ENCODE peak calls at places on chromosome 16, in six cellular contexts. One of them, this sample, is unnamed.

GRCh38 chr16:27781981-27782880 is 232.3 kb downstream of the KATNIP start:
- DNase-seq in endothelial cell of umbilical vein: no peak
- DNase-seq in CD8-positive, alpha-beta T cell: no peak
- DNase-seq in AG04450: no peak
- DNase-seq in stomach: no peak
- DNase-seq in Panc1: no peak
- DNase-seq in this sample: no peak

GRCh38 chr16:13143551-13143950 is 242.2 kb downstream of the SHISA9 start:
- DNase-seq in endothelial cell of umbilical vein: no peak
- DNase-seq in CD8-positive, alpha-beta T cell: no peak
- DNase-seq in AG04450: no peak
- DNase-seq in stomach: no peak
- DNase-seq in Panc1: no peak
- DNase-seq in this sample: no peak

GRCh38 chr16:56815721-56816120 is 49.3 kb upstream of the SLC12A3 start:
- DNase-seq in endothelial cell of umbilical vein: no peak
- DNase-seq in CD8-positive, alpha-beta T cell: no peak
- DNase-seq in AG04450: no peak
- DNase-seq in stomach: no peak
- DNase-seq in Panc1: no peak
- DNase-seq in this sample: no peak

GRCh38 chr16:50196736-50197135 is 43.6 kb downstream of the TENT4B start:
- DNase-seq in endothelial cell of umbilical vein: no peak
- DNase-seq in CD8-positive, alpha-beta T cell: peak; percentile 20
- DNase-seq in AG04450: no peak
- DNase-seq in stomach: no peak
- DNase-seq in Panc1: no peak
- DNase-seq in this sample: no peak

GRCh38 chr16:9665851-9666271 is 516.4 kb downstream of the GRIN2A start:
- DNase-seq in endothelial cell of umbilical vein: no peak
- DNase-seq in CD8-positive, alpha-beta T cell: no peak
- DNase-seq in AG04450: no peak
- DNase-seq in stomach: no peak
- DNase-seq in Panc1: no peak
- DNase-seq in this sample: no peak

GRCh38 chr16:53341787-53342186 is 92.5 kb upstream of the RBL2 start:
- DNase-seq in endothelial cell of umbilical vein: no peak
- DNase-seq in CD8-positive, alpha-beta T cell: no peak
- DNase-seq in AG04450: no peak
- DNase-seq in stomach: no peak
- DNase-seq in Panc1: no peak
- DNase-seq in this sample: no peak

GRCh38 chr16:52545544-52546262 is 1.2 kb downstream of the TOX3 start:
- DNase-seq in endothelial cell of umbilical vein: no peak
- DNase-seq in CD8-positive, alpha-beta T cell: no peak
- DNase-seq in AG04450: no peak
- DNase-seq in stomach: no peak
- DNase-seq in Panc1: no peak
- DNase-seq in this sample: no peak

GRCh38 chr16:14011006-14011405 is 60.1 kb upstream of the MRTFB start:
- DNase-seq in endothelial cell of umbilical vein: no peak
- DNase-seq in CD8-positive, alpha-beta T cell: no peak
- DNase-seq in AG04450: no peak
- DNase-seq in stomach: no peak
- DNase-seq in Panc1: no peak
- DNase-seq in this sample: no peak

GRCh38 chr16:65905326-65905725 is 461.2 kb upstream of the CDH5 start:
- DNase-seq in endothelial cell of umbilical vein: no peak
- DNase-seq in CD8-positive, alpha-beta T cell: no peak
- DNase-seq in AG04450: no peak
- DNase-seq in stomach: no peak
- DNase-seq in Panc1: no peak
- DNase-seq in this sample: no peak

GRCh38 chr16:86511317-86512161 is 1.2 kb downstream of the FOXF1 start:
- DNase-seq in endothelial cell of umbilical vein: no peak
- DNase-seq in CD8-positive, alpha-beta T cell: no peak
- DNase-seq in AG04450: no peak
- DNase-seq in stomach: no peak
- DNase-seq in Panc1: no peak
- DNase-seq in this sample: no peak

GRCh38 chr16:22945361-22945760 is 131.4 kb downstream of the HS3ST2 start:
- DNase-seq in endothelial cell of umbilical vein: no peak
- DNase-seq in CD8-positive, alpha-beta T cell: no peak
- DNase-seq in AG04450: no peak
- DNase-seq in stomach: no peak
- DNase-seq in Panc1: no peak
- DNase-seq in this sample: no peak

GRCh38 chr16:14399397-14400284 is 230.4 kb downstream of the PARN start:
- DNase-seq in endothelial cell of umbilical vein: peak; percentile 34
- DNase-seq in CD8-positive, alpha-beta T cell: no peak
- DNase-seq in AG04450: no peak
- DNase-seq in stomach: no peak
- DNase-seq in Panc1: peak; percentile 68
- DNase-seq in this sample: no peak

GRCh38 chr16:66605177-66605999 is 884 bp downstream of the CMTM3 start:
- DNase-seq in endothelial cell of umbilical vein: peak; percentile 48
- DNase-seq in CD8-positive, alpha-beta T cell: peak; percentile 26
- DNase-seq in AG04450: no peak
- DNase-seq in stomach: peak; percentile 40
- DNase-seq in Panc1: no peak
- DNase-seq in this sample: no peak

GRCh38 chr16:8182761-8183160 is 407.6 kb downstream of the TMEM114 start:
- DNase-seq in endothelial cell of umbilical vein: no peak
- DNase-seq in CD8-positive, alpha-beta T cell: no peak
- DNase-seq in AG04450: no peak
- DNase-seq in stomach: no peak
- DNase-seq in Panc1: no peak
- DNase-seq in this sample: no peak

GRCh38 chr16:88638323-88639230 is at the start of gene IL17C:
- DNase-seq in endothelial cell of umbilical vein: no peak
- DNase-seq in CD8-positive, alpha-beta T cell: no peak
- DNase-seq in AG04450: no peak
- DNase-seq in stomach: peak; percentile 83
- DNase-seq in Panc1: no peak
- DNase-seq in this sample: no peak

GRCh38 chr16:8762254-8762653 is 35.2 kb downstream of the TMEM186 start:
- DNase-seq in endothelial cell of umbilical vein: no peak
- DNase-seq in CD8-positive, alpha-beta T cell: no peak
- DNase-seq in AG04450: no peak
- DNase-seq in stomach: no peak
- DNase-seq in Panc1: no peak
- DNase-seq in this sample: no peak

GRCh38 chr16:3058173-3059030 is 7.0 kb upstream of the IL32 start:
- DNase-seq in endothelial cell of umbilical vein: no peak
- DNase-seq in CD8-positive, alpha-beta T cell: peak; percentile 55
- DNase-seq in AG04450: no peak
- DNase-seq in stomach: peak; percentile 63
- DNase-seq in Panc1: no peak
- DNase-seq in this sample: no peak

GRCh38 chr16:30946671-30947532 is 2.0 kb upstream of the ORAI3 start:
- DNase-seq in endothelial cell of umbilical vein: no peak
- DNase-seq in CD8-positive, alpha-beta T cell: no peak
- DNase-seq in AG04450: no peak
- DNase-seq in stomach: no peak
- DNase-seq in Panc1: no peak
- DNase-seq in this sample: no peak

GRCh38 chr16:13621639-13622038 is 298.3 kb upstream of the ERCC4 start:
- DNase-seq in endothelial cell of umbilical vein: no peak
- DNase-seq in CD8-positive, alpha-beta T cell: no peak
- DNase-seq in AG04450: no peak
- DNase-seq in stomach: no peak
- DNase-seq in Panc1: no peak
- DNase-seq in this sample: no peak

GRCh38 chr16:67946128-67946569 is 2.2 kb upstream of the LCAT start:
- DNase-seq in endothelial cell of umbilical vein: no peak
- DNase-seq in CD8-positive, alpha-beta T cell: no peak
- DNase-seq in AG04450: no peak
- DNase-seq in stomach: no peak
- DNase-seq in Panc1: no peak
- DNase-seq in this sample: no peak

GRCh38 chr16:67268136-67268579 is 11.2 kb upstream of the PLEKHG4 start:
- DNase-seq in endothelial cell of umbilical vein: peak; percentile 87
- DNase-seq in CD8-positive, alpha-beta T cell: no peak
- DNase-seq in AG04450: peak; percentile 42
- DNase-seq in stomach: peak; percentile 63
- DNase-seq in Panc1: no peak
- DNase-seq in this sample: no peak

GRCh38 chr16:67736858-67737257 is 17.7 kb upstream of the GFOD2 start:
- DNase-seq in endothelial cell of umbilical vein: no peak
- DNase-seq in CD8-positive, alpha-beta T cell: no peak
- DNase-seq in AG04450: no peak
- DNase-seq in stomach: peak; percentile 32
- DNase-seq in Panc1: no peak
- DNase-seq in this sample: no peak

GRCh38 chr16:58647107-58647506 is 17.5 kb upstream of the CNOT1 start:
- DNase-seq in endothelial cell of umbilical vein: no peak
- DNase-seq in CD8-positive, alpha-beta T cell: no peak
- DNase-seq in AG04450: no peak
- DNase-seq in stomach: no peak
- DNase-seq in Panc1: no peak
- DNase-seq in this sample: no peak

GRCh38 chr16:29757950-29758466 is 12.2 kb upstream of the C16orf54 start:
- DNase-seq in endothelial cell of umbilical vein: no peak
- DNase-seq in CD8-positive, alpha-beta T cell: no peak
- DNase-seq in AG04450: peak; percentile 47
- DNase-seq in stomach: no peak
- DNase-seq in Panc1: no peak
- DNase-seq in this sample: peak; percentile 59

GRCh38 chr16:23131841-23132576 is 17.2 kb downstream of the USP31 start:
- DNase-seq in endothelial cell of umbilical vein: peak; percentile 96
- DNase-seq in CD8-positive, alpha-beta T cell: no peak
- DNase-seq in AG04450: no peak
- DNase-seq in stomach: no peak
- DNase-seq in Panc1: no peak
- DNase-seq in this sample: no peak

GRCh38 chr16:50771366-50771765 is 29.5 kb downstream of the CYLD start:
- DNase-seq in endothelial cell of umbilical vein: no peak
- DNase-seq in CD8-positive, alpha-beta T cell: no peak
- DNase-seq in AG04450: peak; percentile 21
- DNase-seq in stomach: no peak
- DNase-seq in Panc1: no peak
- DNase-seq in this sample: peak; percentile 16

GRCh38 chr16:86252596-86252995 is 257.7 kb upstream of the FOXF1 start:
- DNase-seq in endothelial cell of umbilical vein: peak; percentile 45
- DNase-seq in CD8-positive, alpha-beta T cell: no peak
- DNase-seq in AG04450: no peak
- DNase-seq in stomach: no peak
- DNase-seq in Panc1: no peak
- DNase-seq in this sample: no peak

GRCh38 chr16:89407282-89407924 is 83.0 kb downstream of the ANKRD11 start:
- DNase-seq in endothelial cell of umbilical vein: peak; percentile 16
- DNase-seq in CD8-positive, alpha-beta T cell: no peak
- DNase-seq in AG04450: no peak
- DNase-seq in stomach: no peak
- DNase-seq in Panc1: no peak
- DNase-seq in this sample: no peak

GRCh38 chr16:81143921-81144471 is 47.8 kb upstream of the GCSH start:
- DNase-seq in endothelial cell of umbilical vein: no peak
- DNase-seq in CD8-positive, alpha-beta T cell: no peak
- DNase-seq in AG04450: no peak
- DNase-seq in stomach: no peak
- DNase-seq in Panc1: no peak
- DNase-seq in this sample: no peak
- TF ChIP-seq CTCF in endothelial cell of umbilical vein: no peak
- TF ChIP-seq CTCF in CD8-positive, alpha-beta T cell: no peak
- TF ChIP-seq CTCF in AG04450: no peak
- TF ChIP-seq CTCF in stomach: no peak
- TF ChIP-seq CTCF in Panc1: no peak
- TF ChIP-seq CTCF in this sample: no peak

GRCh38 chr16:70390774-70391173 is 44.1 kb downstream of the DDX19A start:
- DNase-seq in endothelial cell of umbilical vein: no peak
- DNase-seq in CD8-positive, alpha-beta T cell: no peak
- DNase-seq in AG04450: no peak
- DNase-seq in stomach: no peak
- DNase-seq in Panc1: no peak
- DNase-seq in this sample: no peak
- H3K4me3 ChIP-seq in endothelial cell of umbilical vein: no peak overlapping the region
- H3K4me3 ChIP-seq in CD8-positive, alpha-beta T cell: no peak overlapping the region
- H3K4me3 ChIP-seq in AG04450: no peak overlapping the region
- H3K4me3 ChIP-seq in stomach: no peak overlapping the region
- H3K4me3 ChIP-seq in Panc1: no peak overlapping the region
- H3K4me3 ChIP-seq in this sample: no peak overlapping the region

DNA sequence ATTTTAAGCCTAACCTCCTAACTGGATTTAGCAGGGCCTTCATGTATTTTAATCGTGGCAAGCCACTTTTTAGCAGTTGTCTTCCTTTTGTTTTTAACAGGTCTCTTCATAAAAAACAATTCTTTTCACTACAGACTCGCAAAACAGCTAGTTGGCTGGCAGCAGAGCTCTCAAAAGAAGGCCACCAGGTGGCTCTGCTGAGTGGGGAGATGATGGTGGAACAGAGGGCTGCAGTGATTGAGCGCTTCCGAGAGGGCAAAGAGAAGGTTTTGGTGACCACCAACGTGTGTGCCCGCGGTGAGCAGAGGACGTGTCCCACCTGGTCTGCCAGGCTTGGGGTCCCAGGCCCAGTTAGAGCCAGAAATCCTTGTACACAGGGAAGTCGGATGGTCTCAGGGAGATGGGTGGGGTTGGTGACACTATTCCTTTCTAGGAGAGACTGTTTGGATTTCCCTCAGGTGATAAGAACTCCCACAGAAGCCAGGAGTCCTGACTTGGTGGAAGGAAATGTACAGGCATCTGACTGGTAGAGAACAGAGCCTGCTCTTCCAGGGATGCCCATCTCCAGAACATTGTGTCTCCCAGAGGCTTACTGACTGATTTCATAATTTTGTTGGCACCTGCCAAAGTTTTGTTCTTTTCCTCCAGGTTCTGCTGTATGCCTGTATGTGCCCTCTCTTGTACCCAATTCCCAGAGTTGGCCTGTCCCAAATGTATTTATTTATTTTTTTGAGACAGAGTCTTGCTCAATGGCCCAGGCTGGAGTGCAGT is 14.9 kb upstream of the DDX19A start:
- DNase-seq in endothelial cell of umbilical vein: no peak
- DNase-seq in CD8-positive, alpha-beta T cell: no peak
- DNase-seq in AG04450: no peak
- DNase-seq in stomach: no peak
- DNase-seq in Panc1: no peak
- DNase-seq in this sample: no peak
- TF ChIP-seq CTCF in endothelial cell of umbilical vein: peak; percentile 48
- TF ChIP-seq CTCF in CD8-positive, alpha-beta T cell: peak; percentile 19
- TF ChIP-seq CTCF in AG04450: peak; percentile 50
- TF ChIP-seq CTCF in stomach: peak; percentile 26
- TF ChIP-seq CTCF in Panc1: peak; percentile 80
- TF ChIP-seq CTCF in this sample: peak; percentile 54

DNA sequence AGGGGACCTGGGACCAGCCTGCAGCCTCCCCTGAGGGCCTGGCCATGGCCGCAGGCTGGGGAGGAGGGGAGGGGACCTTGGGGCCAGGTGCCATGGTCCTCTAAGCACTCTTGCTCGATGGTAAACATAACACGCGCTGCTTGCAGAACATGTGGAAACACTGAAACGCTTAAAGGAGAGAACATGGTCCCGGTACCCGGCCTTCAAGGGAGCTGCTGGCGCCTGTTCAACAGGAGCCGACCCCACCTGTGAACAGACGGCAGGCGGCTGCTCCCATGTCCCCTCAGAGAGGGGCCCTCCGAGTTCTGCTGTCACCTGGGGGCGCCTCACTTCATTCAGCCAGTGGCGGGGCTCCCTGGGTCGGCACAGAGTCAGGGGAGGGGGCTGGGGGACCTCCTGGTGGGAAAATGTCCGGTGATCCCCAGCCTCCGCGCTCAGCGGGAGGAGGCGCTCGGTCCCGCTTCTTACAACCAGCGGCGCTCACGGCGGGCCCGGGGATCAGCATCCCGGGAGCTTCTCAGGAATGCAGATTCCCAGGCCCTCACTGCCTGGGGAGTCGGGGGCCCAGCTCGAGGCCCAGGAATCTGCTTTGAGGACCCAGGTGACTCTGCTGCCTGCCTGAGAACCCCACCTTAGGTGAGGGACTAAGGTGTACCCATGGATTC is 854 bp upstream of the SSTR5 start:
- DNase-seq in endothelial cell of umbilical vein: no peak
- DNase-seq in CD8-positive, alpha-beta T cell: no peak
- DNase-seq in AG04450: no peak
- DNase-seq in stomach: no peak
- DNase-seq in Panc1: no peak
- DNase-seq in this sample: no peak
- H3K4me3 ChIP-seq in endothelial cell of umbilical vein: no peak overlapping the region
- H3K4me3 ChIP-seq in CD8-positive, alpha-beta T cell: no peak overlapping the region
- H3K4me3 ChIP-seq in AG04450: no peak overlapping the region
- H3K4me3 ChIP-seq in stomach: no peak overlapping the region
- H3K4me3 ChIP-seq in Panc1: no peak overlapping the region
- H3K4me3 ChIP-seq in this sample: no peak overlapping the region